ENCODE peak calls at places on chromosomes 4 and X, in five cellular contexts. One of them, this sample, is unnamed.

GRCh38 chrX:52865328-52865980 is 2.4 kb downstream of the XAGE3 start:
- DNase-seq in endodermal cell: no peak
- DNase-seq in mesenchymal stem cell: no peak
- DNase-seq in upper lobe of left lung: no peak
- DNase-seq in right cardiac atrium: no peak
- DNase-seq in this sample: no peak

GRCh38 chr4:140943486-140943885 is 187.3 kb upstream of the TBC1D9 start:
- DNase-seq in endodermal cell: no peak
- DNase-seq in upper lobe of left lung: no peak
- DNase-seq in mesenchymal stem cell: no peak
- DNase-seq in right cardiac atrium: no peak
- DNase-seq in this sample: peak

GRCh38 chrX:84709987-84710386 is 207.7 kb upstream of the HDX start:
- DNase-seq in mesenchymal stem cell: no peak
- DNase-seq in endodermal cell: no peak
- DNase-seq in upper lobe of left lung: no peak
- DNase-seq in right cardiac atrium: no peak
- DNase-seq in this sample: no peak

GRCh38 chrX:19746919-19747671 is 140.3 kb downstream of the SH3KBP1 start:
- DNase-seq in endodermal cell: no peak
- DNase-seq in right cardiac atrium: no peak
- DNase-seq in mesenchymal stem cell: no peak
- DNase-seq in upper lobe of left lung: no peak
- DNase-seq in this sample: no peak

GRCh38 chr4:127355738-127356137 is 277.0 kb upstream of the INTU start:
- DNase-seq in endodermal cell: no peak
- DNase-seq in upper lobe of left lung: no peak
- DNase-seq in mesenchymal stem cell: no peak
- DNase-seq in right cardiac atrium: peak
- DNase-seq in this sample: no peak

GRCh38 chrX:20545538-20545937 is 278.8 kb upstream of the RPS6KA3 start:
- DNase-seq in right cardiac atrium: no peak
- DNase-seq in mesenchymal stem cell: no peak
- DNase-seq in upper lobe of left lung: no peak
- DNase-seq in endodermal cell: no peak
- DNase-seq in this sample: peak

GRCh38 chrX:51641421-51642021 is 22.8 kb upstream of the CENPVL3 start:
- DNase-seq in right cardiac atrium: no peak
- DNase-seq in upper lobe of left lung: no peak
- DNase-seq in endodermal cell: peak
- DNase-seq in mesenchymal stem cell: peak
- DNase-seq in this sample: peak

GRCh38 chrX:123155327-123155726 is 28.8 kb upstream of the GRIA3 start:
- DNase-seq in upper lobe of left lung: no peak
- DNase-seq in mesenchymal stem cell: no peak
- DNase-seq in right cardiac atrium: no peak
- DNase-seq in endodermal cell: no peak
- DNase-seq in this sample: no peak

GRCh38 chr4:29459926-29460325 is 1260.2 kb upstream of the PCDH7 start:
- DNase-seq in right cardiac atrium: no peak
- DNase-seq in endodermal cell: no peak
- DNase-seq in upper lobe of left lung: no peak
- DNase-seq in mesenchymal stem cell: peak
- DNase-seq in this sample: no peak

GRCh38 chrX:14919421-14919820 is 46.2 kb downstream of the MOSPD2 start:
- DNase-seq in mesenchymal stem cell: no peak
- DNase-seq in endodermal cell: no peak
- DNase-seq in upper lobe of left lung: no peak
- DNase-seq in right cardiac atrium: no peak
- DNase-seq in this sample: no peak

GRCh38 chr4:153950100-153950979 is 161.5 kb upstream of the SFRP2 start:
- DNase-seq in mesenchymal stem cell: no peak
- DNase-seq in endodermal cell: no peak
- DNase-seq in upper lobe of left lung: no peak
- DNase-seq in right cardiac atrium: no peak
- DNase-seq in this sample: no peak

GRCh38 chr4:14364953-14365533 is 637.2 kb upstream of the CPEB2 start:
- DNase-seq in mesenchymal stem cell: no peak
- DNase-seq in endodermal cell: peak
- DNase-seq in upper lobe of left lung: no peak
- DNase-seq in right cardiac atrium: peak
- DNase-seq in this sample: no peak

GRCh38 chr4:127134490-127134889 is 498.3 kb upstream of the INTU start:
- DNase-seq in upper lobe of left lung: no peak
- DNase-seq in endodermal cell: no peak
- DNase-seq in mesenchymal stem cell: no peak
- DNase-seq in right cardiac atrium: no peak
- DNase-seq in this sample: no peak

GRCh38 chr4:118858779-118859178 is 22.9 kb upstream of the SEC24D start:
- DNase-seq in upper lobe of left lung: no peak
- DNase-seq in endodermal cell: no peak
- DNase-seq in right cardiac atrium: no peak
- DNase-seq in mesenchymal stem cell: no peak
- DNase-seq in this sample: no peak

GRCh38 chrX:72569786-72570185 is 2.9 kb downstream of the HDAC8 start:
- DNase-seq in upper lobe of left lung: no peak
- DNase-seq in endodermal cell: no peak
- DNase-seq in mesenchymal stem cell: peak
- DNase-seq in right cardiac atrium: no peak
- DNase-seq in this sample: peak

GRCh38 chr4:33061727-33062126 is 2341.6 kb downstream of the PCDH7 start:
- DNase-seq in upper lobe of left lung: no peak
- DNase-seq in endodermal cell: no peak
- DNase-seq in mesenchymal stem cell: no peak
- DNase-seq in right cardiac atrium: no peak
- DNase-seq in this sample: no peak

GRCh38 chr4:156949373-156949814 is 22.2 kb downstream of the PDGFC start:
- DNase-seq in upper lobe of left lung: no peak
- DNase-seq in endodermal cell: no peak
- DNase-seq in right cardiac atrium: no peak
- DNase-seq in mesenchymal stem cell: peak
- DNase-seq in this sample: peak

GRCh38 chr4:69640289-69640688 is 847 bp upstream of the UGT2A2 start:
- DNase-seq in right cardiac atrium: no peak
- DNase-seq in mesenchymal stem cell: peak
- DNase-seq in upper lobe of left lung: no peak
- DNase-seq in endodermal cell: no peak
- DNase-seq in this sample: no peak

GRCh38 chr4:26023191-26023972 is 109.4 kb downstream of the SMIM20 start:
- DNase-seq in mesenchymal stem cell: peak
- DNase-seq in right cardiac atrium: no peak
- DNase-seq in endodermal cell: no peak
- DNase-seq in upper lobe of left lung: no peak
- DNase-seq in this sample: no peak

DNA sequence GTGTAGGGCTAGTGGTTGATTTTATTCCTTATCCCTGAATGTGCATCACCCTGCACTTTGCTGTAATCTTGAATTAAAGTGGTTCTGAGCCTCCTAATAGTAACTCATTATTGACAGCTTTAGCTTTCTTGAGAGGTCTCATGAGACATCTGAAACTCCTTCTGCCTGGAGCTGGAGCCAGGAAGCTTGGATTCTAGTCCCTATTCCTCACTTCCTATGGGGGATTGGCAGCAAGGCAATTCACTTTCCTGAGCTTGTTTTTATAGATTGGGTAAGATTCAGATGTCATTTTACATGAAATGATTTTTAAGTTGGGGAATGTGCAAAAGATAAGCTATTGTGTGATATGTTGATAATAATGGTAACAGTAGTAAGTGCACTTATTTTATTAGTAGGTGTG is 17.1 kb upstream of the ETNPPL start:
- DNase-seq in endodermal cell: no peak
- DNase-seq in upper lobe of left lung: no peak
- DNase-seq in mesenchymal stem cell: no peak
- DNase-seq in right cardiac atrium: no peak
- DNase-seq in this sample: no peak
- H3K27ac ChIP-seq in endodermal cell: no peak
- H3K27ac ChIP-seq in upper lobe of left lung: no peak
- H3K27ac ChIP-seq in mesenchymal stem cell: no peak
- H3K27ac ChIP-seq in right cardiac atrium: no peak
- H3K27ac ChIP-seq in this sample: no peak

GRCh38 chr4:38224850-38225249 is 264.7 kb downstream of the PTTG2 start:
- DNase-seq in upper lobe of left lung: no peak
- DNase-seq in right cardiac atrium: no peak
- DNase-seq in mesenchymal stem cell: no peak
- DNase-seq in endodermal cell: no peak
- DNase-seq in this sample: no peak
- H3K27ac ChIP-seq in upper lobe of left lung: no peak
- H3K27ac ChIP-seq in right cardiac atrium: no peak
- H3K27ac ChIP-seq in mesenchymal stem cell: no peak
- H3K27ac ChIP-seq in endodermal cell: no peak
- H3K27ac ChIP-seq in this sample: no peak

DNA sequence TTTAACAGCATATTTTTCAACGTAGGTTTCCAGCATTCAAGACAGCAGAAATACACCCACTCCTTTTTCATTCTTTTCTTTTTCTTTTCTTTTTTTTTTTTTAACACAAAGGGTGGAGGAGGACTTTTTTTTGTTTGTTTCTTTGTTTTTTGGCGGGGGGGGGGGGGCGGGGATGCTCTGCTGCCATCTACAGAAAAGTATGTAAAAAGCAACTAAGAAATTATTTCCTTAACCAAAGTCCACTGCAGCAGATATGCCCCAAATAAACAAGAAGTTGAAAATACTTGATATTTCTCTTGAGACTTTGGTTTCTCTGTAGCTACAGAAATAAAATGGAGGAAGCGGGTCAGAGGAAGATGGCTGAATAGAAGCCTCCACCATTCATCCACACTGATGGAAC is 63.2 kb upstream of the PBDC1 start:
- DNase-seq in upper lobe of left lung: no peak
- DNase-seq in mesenchymal stem cell: no peak
- DNase-seq in right cardiac atrium: no peak
- DNase-seq in endodermal cell: peak
- DNase-seq in this sample: no peak
- H3K27ac ChIP-seq in upper lobe of left lung: no peak
- H3K27ac ChIP-seq in mesenchymal stem cell: no peak
- H3K27ac ChIP-seq in right cardiac atrium: no peak
- H3K27ac ChIP-seq in endodermal cell: no peak
- H3K27ac ChIP-seq in this sample: no peak

DNA sequence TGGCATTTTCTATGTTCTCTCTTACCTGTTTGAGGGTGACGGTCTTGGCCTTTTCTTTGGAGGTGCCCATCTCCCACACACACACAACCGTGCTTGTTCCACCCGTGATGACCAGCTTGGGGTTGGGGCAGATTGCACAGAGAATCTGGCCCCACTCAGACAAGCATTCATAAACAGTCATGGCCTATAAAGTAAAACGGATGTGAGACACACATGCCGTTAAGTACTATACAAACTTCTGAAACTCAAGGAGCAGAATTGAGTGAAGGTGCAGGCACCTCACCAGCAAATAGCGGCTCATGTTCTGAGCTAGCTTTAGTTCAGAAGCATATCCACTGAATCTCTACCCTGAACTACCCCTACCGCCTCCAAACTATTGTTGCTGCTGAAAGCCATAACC is 107.6 kb downstream of the CDS1 start:
- DNase-seq in right cardiac atrium: no peak
- DNase-seq in mesenchymal stem cell: peak
- DNase-seq in endodermal cell: no peak
- DNase-seq in upper lobe of left lung: no peak
- DNase-seq in this sample: no peak
- H3K27ac ChIP-seq in right cardiac atrium: no peak
- H3K27ac ChIP-seq in mesenchymal stem cell: peak
- H3K27ac ChIP-seq in endodermal cell: no peak
- H3K27ac ChIP-seq in upper lobe of left lung: no peak
- H3K27ac ChIP-seq in this sample: peak

GRCh38 chr4:76687730-76688441 is 210.1 kb downstream of the SOWAHB start:
- DNase-seq in right cardiac atrium: peak
- DNase-seq in upper lobe of left lung: no peak
- DNase-seq in endodermal cell: peak
- DNase-seq in mesenchymal stem cell: peak
- DNase-seq in this sample: no peak
- H3K27ac ChIP-seq in right cardiac atrium: no peak
- H3K27ac ChIP-seq in upper lobe of left lung: no peak
- H3K27ac ChIP-seq in endodermal cell: no peak
- H3K27ac ChIP-seq in mesenchymal stem cell: no peak
- H3K27ac ChIP-seq in this sample: no peak

DNA sequence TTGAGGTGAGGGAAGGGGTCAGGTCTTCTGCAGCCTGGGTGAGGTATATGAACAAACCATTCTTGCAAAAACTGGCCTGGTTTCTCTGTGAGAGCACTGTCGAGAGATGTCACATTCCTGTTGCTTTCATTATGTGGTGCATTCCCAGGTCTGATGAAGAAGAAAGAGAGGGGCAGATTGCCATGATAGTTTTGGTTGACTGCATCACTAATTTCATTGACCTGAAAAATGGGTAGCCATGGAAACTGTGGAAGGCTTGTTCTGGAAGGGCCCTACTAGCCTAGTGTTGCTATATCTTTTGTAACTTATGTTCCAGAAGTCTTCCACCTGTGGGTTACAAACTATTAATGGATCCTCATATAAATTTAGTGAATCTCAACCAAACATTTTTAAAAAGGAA is 32.9 kb upstream of the CYBB start:
- DNase-seq in upper lobe of left lung: no peak
- DNase-seq in right cardiac atrium: no peak
- DNase-seq in mesenchymal stem cell: no peak
- DNase-seq in endodermal cell: no peak
- DNase-seq in this sample: no peak
- H3K27ac ChIP-seq in upper lobe of left lung: no peak
- H3K27ac ChIP-seq in right cardiac atrium: no peak
- H3K27ac ChIP-seq in mesenchymal stem cell: no peak
- H3K27ac ChIP-seq in endodermal cell: no peak
- H3K27ac ChIP-seq in this sample: no peak